ENCODE peak calls at places on chromosome 15, in four cellular contexts. One of them, this sample, is unnamed.

GRCh38 chr15:70133296-70133695 is 35.6 kb upstream of the TLE3 start:
- DNase-seq in lower lobe of right lung: no peak
- DNase-seq in kidney epithelial cell: no peak
- DNase-seq in CD8-positive, alpha-beta memory T cell: no peak
- DNase-seq in this sample: no peak

GRCh38 chr15:40454904-40455391 is 14.2 kb downstream of the BAHD1 start:
- DNase-seq in CD8-positive, alpha-beta memory T cell: no peak
- DNase-seq in lower lobe of right lung: no peak
- DNase-seq in kidney epithelial cell: no peak
- DNase-seq in this sample: peak

GRCh38 chr15:29056839-29057450 is 171.2 kb downstream of the APBA2 start:
- DNase-seq in kidney epithelial cell: no peak
- DNase-seq in lower lobe of right lung: no peak
- DNase-seq in CD8-positive, alpha-beta memory T cell: no peak
- DNase-seq in this sample: no peak

GRCh38 chr15:51160484-51160883 is 65.8 kb upstream of the TNFAIP8L3 start:
- DNase-seq in CD8-positive, alpha-beta memory T cell: no peak
- DNase-seq in lower lobe of right lung: no peak
- DNase-seq in kidney epithelial cell: no peak
- DNase-seq in this sample: no peak

GRCh38 chr15:41958002-41958420 is 14.3 kb downstream of the EHD4 start:
- DNase-seq in CD8-positive, alpha-beta memory T cell: no peak
- DNase-seq in kidney epithelial cell: no peak
- DNase-seq in lower lobe of right lung: no peak
- DNase-seq in this sample: no peak

GRCh38 chr15:74895830-74896229 is 6.0 kb downstream of the MPI start:
- DNase-seq in kidney epithelial cell: no peak
- DNase-seq in lower lobe of right lung: no peak
- DNase-seq in CD8-positive, alpha-beta memory T cell: no peak
- DNase-seq in this sample: no peak

GRCh38 chr15:41997845-41998244 is 23.0 kb downstream of the PLA2G4E start:
- DNase-seq in lower lobe of right lung: no peak
- DNase-seq in kidney epithelial cell: no peak
- DNase-seq in CD8-positive, alpha-beta memory T cell: no peak
- DNase-seq in this sample: no peak

GRCh38 chr15:31270767-31271166 is 55.9 kb upstream of the KLF13 start:
- DNase-seq in lower lobe of right lung: no peak
- DNase-seq in kidney epithelial cell: no peak
- DNase-seq in CD8-positive, alpha-beta memory T cell: peak
- DNase-seq in this sample: no peak

GRCh38 chr15:81285461-81285860 is 38.5 kb downstream of the STARD5 start:
- DNase-seq in lower lobe of right lung: no peak
- DNase-seq in kidney epithelial cell: no peak
- DNase-seq in CD8-positive, alpha-beta memory T cell: no peak
- DNase-seq in this sample: no peak

GRCh38 chr15:45026646-45027045 is 3.7 kb downstream of the SORD start:
- DNase-seq in kidney epithelial cell: no peak
- DNase-seq in lower lobe of right lung: no peak
- DNase-seq in CD8-positive, alpha-beta memory T cell: no peak
- DNase-seq in this sample: no peak

DNA sequence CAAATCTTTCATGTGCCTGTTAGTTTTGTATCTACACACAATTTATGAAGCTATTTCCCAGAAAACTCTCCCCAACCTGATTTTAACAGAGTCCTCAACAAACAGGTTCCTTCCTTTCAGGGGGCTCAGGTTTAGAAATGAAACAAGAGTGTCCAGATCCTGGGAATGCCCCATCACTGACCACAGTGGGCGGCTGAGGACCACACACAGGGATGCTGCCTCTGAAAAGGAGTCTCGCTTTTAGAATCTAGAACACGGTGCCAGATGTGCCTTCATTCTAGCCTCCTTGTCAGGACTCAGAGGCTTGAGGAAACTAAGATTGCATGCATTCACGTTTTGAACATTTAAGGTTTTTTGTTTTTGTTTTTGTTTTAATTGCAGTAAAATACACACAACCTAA is 115.0 kb downstream of the FOXB1 start:
- DNase-seq in CD8-positive, alpha-beta memory T cell: no peak
- DNase-seq in kidney epithelial cell: no peak
- DNase-seq in lower lobe of right lung: no peak
- DNase-seq in this sample: no peak
- H3K4me3 ChIP-seq in CD8-positive, alpha-beta memory T cell: no peak
- H3K4me3 ChIP-seq in kidney epithelial cell: no peak
- H3K4me3 ChIP-seq in lower lobe of right lung: no peak
- H3K4me3 ChIP-seq in this sample: no peak

GRCh38 chr15:59298255-59298856 is 74.3 kb downstream of the MYO1E start:
- DNase-seq in CD8-positive, alpha-beta memory T cell: no peak
- DNase-seq in kidney epithelial cell: peak
- DNase-seq in lower lobe of right lung: no peak
- DNase-seq in this sample: peak

GRCh38 chr15:59298876-59299275 is 73.8 kb downstream of the MYO1E start:
- DNase-seq in lower lobe of right lung: no peak
- DNase-seq in CD8-positive, alpha-beta memory T cell: no peak
- DNase-seq in kidney epithelial cell: no peak
- DNase-seq in this sample: no peak

GRCh38 chr15:59299919-59300617 is 72.6 kb downstream of the MYO1E start:
- DNase-seq in kidney epithelial cell: peak
- DNase-seq in lower lobe of right lung: peak
- DNase-seq in CD8-positive, alpha-beta memory T cell: peak
- DNase-seq in this sample: peak

GRCh38 chr15:59301527-59301926 is 71.1 kb downstream of the MYO1E start:
- DNase-seq in lower lobe of right lung: no peak
- DNase-seq in kidney epithelial cell: no peak
- DNase-seq in CD8-positive, alpha-beta memory T cell: no peak
- DNase-seq in this sample: no peak

GRCh38 chr15:59300618-59301139 is 72.0 kb downstream of the MYO1E start:
- DNase-seq in kidney epithelial cell: no peak
- DNase-seq in lower lobe of right lung: no peak
- DNase-seq in CD8-positive, alpha-beta memory T cell: no peak
- DNase-seq in this sample: no peak
- H3K4me3 ChIP-seq in kidney epithelial cell: no peak
- H3K4me3 ChIP-seq in lower lobe of right lung: peak
- H3K4me3 ChIP-seq in CD8-positive, alpha-beta memory T cell: peak
- H3K4me3 ChIP-seq in this sample: no peak

GRCh38 chr15:60557157-60557556 is 78.2 kb upstream of the ICE2 start:
- DNase-seq in kidney epithelial cell: no peak
- DNase-seq in CD8-positive, alpha-beta memory T cell: no peak
- DNase-seq in lower lobe of right lung: no peak
- DNase-seq in this sample: no peak
- H3K4me3 ChIP-seq in kidney epithelial cell: no peak
- H3K4me3 ChIP-seq in CD8-positive, alpha-beta memory T cell: no peak
- H3K4me3 ChIP-seq in lower lobe of right lung: no peak
- H3K4me3 ChIP-seq in this sample: no peak

GRCh38 chr15:57665187-57665586 is 41.3 kb upstream of the POLR2M start:
- DNase-seq in lower lobe of right lung: no peak
- DNase-seq in kidney epithelial cell: no peak
- DNase-seq in CD8-positive, alpha-beta memory T cell: no peak
- DNase-seq in this sample: no peak
- H3K4me3 ChIP-seq in lower lobe of right lung: no peak
- H3K4me3 ChIP-seq in kidney epithelial cell: no peak
- H3K4me3 ChIP-seq in CD8-positive, alpha-beta memory T cell: no peak
- H3K4me3 ChIP-seq in this sample: no peak

DNA sequence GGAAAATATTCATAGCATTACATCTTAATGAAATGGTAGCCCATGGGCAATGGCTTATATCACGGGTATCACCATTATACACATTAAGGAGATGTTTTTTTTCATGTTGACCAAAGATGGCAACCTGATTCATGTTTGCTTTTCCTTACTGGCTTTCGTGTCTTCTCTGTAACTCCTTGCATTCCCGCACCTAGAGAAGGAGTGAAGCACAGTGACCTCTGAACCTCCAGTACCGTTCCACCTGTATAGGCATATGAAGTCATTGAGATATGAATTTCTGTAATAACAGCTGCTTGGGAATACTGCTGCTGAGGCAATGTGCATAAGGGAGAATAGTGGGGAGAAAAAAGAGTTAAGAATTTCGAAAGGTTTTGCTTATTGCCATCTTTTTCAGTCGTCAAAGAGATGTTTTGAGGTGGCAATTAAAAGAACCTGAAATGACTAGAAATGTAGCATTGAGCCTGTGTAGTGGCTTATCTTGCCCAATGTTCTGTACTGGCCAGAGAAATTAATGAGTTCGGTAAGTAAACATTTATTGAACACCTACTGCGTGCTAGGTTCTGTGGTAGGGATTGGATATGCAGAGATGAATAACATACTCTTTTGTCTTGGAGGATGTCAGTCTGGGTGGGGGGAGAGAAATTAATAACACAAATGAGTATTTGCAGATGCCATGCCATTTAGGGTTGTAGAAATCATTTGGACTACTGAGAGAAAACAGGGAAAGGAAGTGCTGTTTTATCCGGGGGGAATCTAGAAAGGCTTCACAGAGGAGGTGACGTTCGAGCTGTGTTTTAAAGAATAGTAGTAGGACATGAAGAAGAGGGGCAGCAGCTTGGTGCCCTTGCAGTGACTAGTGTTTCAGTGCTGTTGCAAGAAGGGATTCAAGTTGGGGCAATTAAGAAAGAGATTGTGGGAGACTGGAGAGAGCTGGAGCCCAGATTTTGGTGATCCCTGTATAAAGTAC is 2.5 kb downstream of the FEM1B start:
- DNase-seq in kidney epithelial cell: no peak
- DNase-seq in lower lobe of right lung: no peak
- DNase-seq in CD8-positive, alpha-beta memory T cell: no peak
- DNase-seq in this sample: no peak
- H3K4me3 ChIP-seq in kidney epithelial cell: peak
- H3K4me3 ChIP-seq in lower lobe of right lung: peak
- H3K4me3 ChIP-seq in CD8-positive, alpha-beta memory T cell: peak
- H3K4me3 ChIP-seq in this sample: peak

DNA sequence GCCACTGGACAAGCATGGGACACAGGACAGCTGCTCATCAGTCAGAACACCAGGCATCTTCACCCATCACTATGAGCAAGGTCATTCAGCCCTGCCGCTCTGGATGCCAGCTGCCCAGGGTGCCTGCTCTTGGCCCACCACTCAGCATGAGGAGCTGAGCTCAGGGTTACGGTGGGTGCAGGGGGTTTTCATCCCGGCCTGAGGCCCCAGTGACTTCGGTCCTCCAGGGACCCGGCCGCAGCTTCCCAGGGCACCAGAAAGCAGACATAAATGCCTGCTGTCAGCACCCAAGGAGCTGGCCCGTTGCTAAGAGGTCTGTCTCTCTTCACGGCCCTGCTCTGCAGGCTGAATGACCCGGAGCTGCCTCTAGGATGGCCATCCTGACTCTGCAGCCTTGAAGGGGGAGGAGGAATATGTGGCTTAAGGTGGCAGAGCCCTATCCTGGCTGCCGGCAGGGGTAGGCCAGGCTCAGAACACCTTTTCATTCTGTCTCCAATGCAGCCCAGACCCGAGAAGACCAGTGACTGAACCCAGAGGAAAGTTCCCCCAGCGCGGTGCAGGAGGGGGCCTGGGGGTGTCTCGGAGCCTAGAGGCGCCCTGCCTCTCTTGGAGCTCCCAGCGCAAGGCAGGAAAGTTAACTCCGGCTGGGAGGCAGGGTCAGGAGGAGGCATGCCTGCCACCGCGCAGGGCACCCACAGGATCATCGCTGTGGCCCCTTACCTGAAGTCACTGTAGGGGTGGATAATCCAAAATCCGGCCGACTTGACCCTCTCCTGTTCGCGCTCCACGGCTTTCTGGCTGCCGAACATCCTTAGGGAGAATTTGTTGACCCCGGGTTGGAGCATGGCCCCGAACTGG is 1.8 kb downstream of the HCN4 start:
- DNase-seq in CD8-positive, alpha-beta memory T cell: no peak
- DNase-seq in kidney epithelial cell: no peak
- DNase-seq in lower lobe of right lung: no peak
- DNase-seq in this sample: no peak
- H3K4me3 ChIP-seq in CD8-positive, alpha-beta memory T cell: no peak
- H3K4me3 ChIP-seq in kidney epithelial cell: no peak
- H3K4me3 ChIP-seq in lower lobe of right lung: no peak
- H3K4me3 ChIP-seq in this sample: no peak

This sample was measured in fibroblast of mammary gland.